ENCODE peak calls at places on chromosomes 16 and 17, in five cellular contexts. One of them, this sample, is unnamed.

GRCh38 chr16:65106792-65107191 is 15.1 kb downstream of the CDH11 start:
- DNase-seq in ovary: no peak
- DNase-seq in CD4-positive, CD25-positive, alpha-beta regulatory T cell: no peak
- DNase-seq in spleen: no peak
- DNase-seq in body of pancreas: no peak
- DNase-seq in this sample: no peak

GRCh38 chr17:2181206-2181983 is 122.2 kb downstream of the SMG6 start:
- DNase-seq in ovary: peak; percentile 69
- DNase-seq in CD4-positive, CD25-positive, alpha-beta regulatory T cell: no peak
- DNase-seq in spleen: no peak
- DNase-seq in body of pancreas: no peak
- DNase-seq in this sample: peak; percentile 85

GRCh38 chr16:49876716-49877129 is 20.8 kb upstream of the ZNF423 start:
- DNase-seq in ovary: peak; percentile 72
- DNase-seq in CD4-positive, CD25-positive, alpha-beta regulatory T cell: no peak
- DNase-seq in spleen: peak; percentile 86
- DNase-seq in body of pancreas: peak; percentile 86
- DNase-seq in this sample: peak; percentile 91

GRCh38 chr16:81528258-81528657 is 83.7 kb downstream of the CMIP start:
- DNase-seq in ovary: no peak
- DNase-seq in CD4-positive, CD25-positive, alpha-beta regulatory T cell: no peak
- DNase-seq in spleen: peak; percentile 13
- DNase-seq in body of pancreas: no peak
- DNase-seq in this sample: no peak

GRCh38 chr17:81254955-81255717 is 16.0 kb downstream of the NDUFAF8 start:
- DNase-seq in ovary: peak; percentile 84
- DNase-seq in CD4-positive, CD25-positive, alpha-beta regulatory T cell: no peak
- DNase-seq in spleen: peak; percentile 86
- DNase-seq in body of pancreas: peak; percentile 84
- DNase-seq in this sample: peak; percentile 84

GRCh38 chr17:77375917-77376651 is 235.3 kb downstream of the SEC14L1 start:
- DNase-seq in ovary: peak; percentile 70
- DNase-seq in CD4-positive, CD25-positive, alpha-beta regulatory T cell: peak; percentile 70
- DNase-seq in spleen: peak; percentile 91
- DNase-seq in body of pancreas: no peak
- DNase-seq in this sample: peak; percentile 67

GRCh38 chr16:69017036-69017783 is 88.2 kb upstream of the HAS3 start:
- DNase-seq in ovary: no peak
- DNase-seq in CD4-positive, CD25-positive, alpha-beta regulatory T cell: no peak
- DNase-seq in spleen: no peak
- DNase-seq in body of pancreas: no peak
- DNase-seq in this sample: no peak

GRCh38 chr17:79847698-79848369 is 8.6 kb upstream of the CBX4 start:
- DNase-seq in ovary: no peak
- DNase-seq in CD4-positive, CD25-positive, alpha-beta regulatory T cell: no peak
- DNase-seq in spleen: no peak
- DNase-seq in body of pancreas: no peak
- DNase-seq in this sample: no peak

GRCh38 chr17:31273511-31273910 is 23.5 kb downstream of the OMG start:
- DNase-seq in ovary: no peak
- DNase-seq in CD4-positive, CD25-positive, alpha-beta regulatory T cell: no peak
- DNase-seq in spleen: no peak
- DNase-seq in body of pancreas: no peak
- DNase-seq in this sample: no peak

GRCh38 chr17:78718575-78719209 is 63.4 kb downstream of the CYTH1 start:
- DNase-seq in ovary: no peak
- DNase-seq in CD4-positive, CD25-positive, alpha-beta regulatory T cell: no peak
- DNase-seq in spleen: no peak
- DNase-seq in body of pancreas: no peak
- DNase-seq in this sample: no peak

GRCh38 chr17:40958086-40958953 is 8.4 kb downstream of the KRT39 start:
- DNase-seq in ovary: no peak
- DNase-seq in CD4-positive, CD25-positive, alpha-beta regulatory T cell: no peak
- DNase-seq in spleen: no peak
- DNase-seq in body of pancreas: peak; percentile 14
- DNase-seq in this sample: no peak

GRCh38 chr16:3112058-3112880 is at the start of gene ZNF205:
- DNase-seq in ovary: peak; percentile 80
- DNase-seq in CD4-positive, CD25-positive, alpha-beta regulatory T cell: no peak
- DNase-seq in spleen: peak; percentile 81
- DNase-seq in body of pancreas: peak; percentile 85
- DNase-seq in this sample: peak; percentile 91

GRCh38 chr17:71934520-71934919 is 186.3 kb upstream of the SOX9 start:
- DNase-seq in ovary: no peak
- DNase-seq in CD4-positive, CD25-positive, alpha-beta regulatory T cell: no peak
- DNase-seq in spleen: no peak
- DNase-seq in body of pancreas: no peak
- DNase-seq in this sample: no peak

GRCh38 chr17:18964018-18964351 is 12.0 kb downstream of the SLC5A10 start:
- DNase-seq in ovary: no peak
- DNase-seq in CD4-positive, CD25-positive, alpha-beta regulatory T cell: no peak
- DNase-seq in spleen: no peak
- DNase-seq in body of pancreas: no peak
- DNase-seq in this sample: no peak

GRCh38 chr16:3718019-3718391 is 681 bp upstream of the TRAP1 start:
- DNase-seq in ovary: no peak
- DNase-seq in CD4-positive, CD25-positive, alpha-beta regulatory T cell: no peak
- DNase-seq in spleen: no peak
- DNase-seq in body of pancreas: no peak
- DNase-seq in this sample: no peak

GRCh38 chr16:66255647-66256046 is 110.8 kb upstream of the CDH5 start:
- DNase-seq in ovary: no peak
- DNase-seq in CD4-positive, CD25-positive, alpha-beta regulatory T cell: no peak
- DNase-seq in spleen: no peak
- DNase-seq in body of pancreas: no peak
- DNase-seq in this sample: no peak

GRCh38 chr17:81093576-81094223 is 58.7 kb downstream of the BAIAP2 start:
- DNase-seq in ovary: no peak
- DNase-seq in CD4-positive, CD25-positive, alpha-beta regulatory T cell: no peak
- DNase-seq in spleen: no peak
- DNase-seq in body of pancreas: no peak
- DNase-seq in this sample: no peak

GRCh38 chr16:5064915-5065314 is 841 bp downstream of the C16orf89 start:
- DNase-seq in ovary: no peak
- DNase-seq in CD4-positive, CD25-positive, alpha-beta regulatory T cell: no peak
- DNase-seq in spleen: peak; percentile 45
- DNase-seq in body of pancreas: peak; percentile 46
- DNase-seq in this sample: no peak

GRCh38 chr16:2337431-2338296 is 2.9 kb downstream of the ABCA3 start:
- DNase-seq in ovary: no peak
- DNase-seq in CD4-positive, CD25-positive, alpha-beta regulatory T cell: no peak
- DNase-seq in spleen: no peak
- DNase-seq in body of pancreas: peak; percentile 24
- DNase-seq in this sample: no peak

GRCh38 chr17:71338396-71338795 is 782.4 kb upstream of the SOX9 start:
- DNase-seq in ovary: no peak
- DNase-seq in CD4-positive, CD25-positive, alpha-beta regulatory T cell: no peak
- DNase-seq in spleen: no peak
- DNase-seq in body of pancreas: no peak
- DNase-seq in this sample: no peak

GRCh38 chr16:46693598-46693997 is 4.1 kb downstream of the ORC6 start:
- DNase-seq in ovary: no peak
- DNase-seq in CD4-positive, CD25-positive, alpha-beta regulatory T cell: no peak
- DNase-seq in spleen: no peak
- DNase-seq in body of pancreas: no peak
- DNase-seq in this sample: no peak

GRCh38 chr17:80036715-80037477 is 454 bp downstream of the CCDC40 start:
- DNase-seq in ovary: no peak
- DNase-seq in CD4-positive, CD25-positive, alpha-beta regulatory T cell: peak; percentile 36
- DNase-seq in spleen: peak; percentile 80
- DNase-seq in body of pancreas: peak; percentile 55
- DNase-seq in this sample: no peak

GRCh38 chr17:47789611-47790520 is 31.7 kb downstream of the OSBPL7 start:
- DNase-seq in ovary: no peak
- DNase-seq in CD4-positive, CD25-positive, alpha-beta regulatory T cell: peak; percentile 30
- DNase-seq in spleen: peak; percentile 85
- DNase-seq in body of pancreas: peak; percentile 71
- DNase-seq in this sample: peak; percentile 82

GRCh38 chr16:55257971-55258613 is 65.9 kb upstream of the IRX6 start:
- DNase-seq in ovary: no peak
- DNase-seq in CD4-positive, CD25-positive, alpha-beta regulatory T cell: peak; percentile 7
- DNase-seq in spleen: peak; percentile 76
- DNase-seq in body of pancreas: peak; percentile 77
- DNase-seq in this sample: peak; percentile 82

GRCh38 chr17:8488931-8489330 is 53.2 kb downstream of the NDEL1 start:
- DNase-seq in ovary: peak; percentile 48
- DNase-seq in CD4-positive, CD25-positive, alpha-beta regulatory T cell: no peak
- DNase-seq in spleen: no peak
- DNase-seq in body of pancreas: peak; percentile 26
- DNase-seq in this sample: peak; percentile 61

GRCh38 chr17:8487130-8487645 is 51.5 kb downstream of the NDEL1 start:
- DNase-seq in ovary: no peak
- DNase-seq in CD4-positive, CD25-positive, alpha-beta regulatory T cell: no peak
- DNase-seq in spleen: no peak
- DNase-seq in body of pancreas: no peak
- DNase-seq in this sample: no peak

GRCh38 chr17:8489841-8490240 is 54.2 kb downstream of the NDEL1 start:
- DNase-seq in ovary: no peak
- DNase-seq in CD4-positive, CD25-positive, alpha-beta regulatory T cell: no peak
- DNase-seq in spleen: no peak
- DNase-seq in body of pancreas: no peak
- DNase-seq in this sample: no peak

GRCh38 chr17:8490256-8491023 is 54.8 kb downstream of the NDEL1 start:
- DNase-seq in ovary: no peak
- DNase-seq in CD4-positive, CD25-positive, alpha-beta regulatory T cell: no peak
- DNase-seq in spleen: no peak
- DNase-seq in body of pancreas: no peak
- DNase-seq in this sample: no peak

DNA sequence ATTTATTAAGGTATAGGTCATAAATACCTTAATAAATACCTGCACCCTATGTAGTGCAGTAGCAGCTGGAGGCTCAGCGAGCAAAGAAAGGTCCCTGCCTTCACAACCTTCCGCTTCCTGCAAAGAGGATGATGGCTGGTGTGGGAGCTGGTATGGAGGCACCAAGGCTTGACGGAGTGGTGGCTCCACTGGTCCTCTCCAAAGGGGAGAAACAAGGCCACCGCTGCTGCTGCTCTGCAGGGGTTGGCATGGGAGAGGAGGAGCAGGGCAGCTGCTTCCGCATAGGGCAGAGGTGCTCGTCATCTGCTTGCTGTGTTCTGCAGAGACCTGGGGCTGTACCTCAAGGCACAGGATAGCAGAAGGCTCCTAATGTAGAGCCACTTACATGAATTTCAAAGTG is 52.8 kb downstream of the NDEL1 start:
- DNase-seq in ovary: no peak
- DNase-seq in CD4-positive, CD25-positive, alpha-beta regulatory T cell: no peak
- DNase-seq in spleen: no peak
- DNase-seq in body of pancreas: no peak
- DNase-seq in this sample: no peak
- H3K27ac ChIP-seq in ovary: no peak overlapping the region
- H3K27ac ChIP-seq in CD4-positive, CD25-positive, alpha-beta regulatory T cell: no peak overlapping the region
- H3K27ac ChIP-seq in spleen: no peak overlapping the region
- H3K27ac ChIP-seq in body of pancreas: no peak overlapping the region
- H3K27ac ChIP-seq in this sample: no peak overlapping the region

GRCh38 chr16:29826342-29826695 is 6.1 kb downstream of the MVP start:
- DNase-seq in ovary: no peak
- DNase-seq in CD4-positive, CD25-positive, alpha-beta regulatory T cell: no peak
- DNase-seq in spleen: no peak
- DNase-seq in body of pancreas: no peak
- DNase-seq in this sample: no peak

GRCh38 chr16:29825145-29826044 is 5.1 kb downstream of the MVP start:
- DNase-seq in ovary: peak; percentile 82
- DNase-seq in CD4-positive, CD25-positive, alpha-beta regulatory T cell: no peak
- DNase-seq in spleen: no peak
- DNase-seq in body of pancreas: no peak
- DNase-seq in this sample: peak; percentile 80

GRCh38 chr16:29820730-29821662 is 734 bp downstream of the MVP start:
- DNase-seq in ovary: peak; percentile 74
- DNase-seq in CD4-positive, CD25-positive, alpha-beta regulatory T cell: no peak
- DNase-seq in spleen: peak; percentile 90
- DNase-seq in body of pancreas: peak; percentile 79
- DNase-seq in this sample: peak; percentile 85

GRCh38 chr16:29821663-29822115 is 1.4 kb downstream of the MVP start:
- DNase-seq in ovary: peak; percentile 69
- DNase-seq in CD4-positive, CD25-positive, alpha-beta regulatory T cell: no peak
- DNase-seq in spleen: no peak
- DNase-seq in body of pancreas: no peak
- DNase-seq in this sample: peak; percentile 59

GRCh38 chr16:29824589-29825144 is 4.4 kb downstream of the MVP start:
- DNase-seq in ovary: peak; percentile 41
- DNase-seq in CD4-positive, CD25-positive, alpha-beta regulatory T cell: no peak
- DNase-seq in spleen: no peak
- DNase-seq in body of pancreas: no peak
- DNase-seq in this sample: no peak
- H3K4me3 ChIP-seq in ovary: no peak overlapping the region
- H3K4me3 ChIP-seq in CD4-positive, CD25-positive, alpha-beta regulatory T cell: peak overlapping the region; percentile 5
- H3K4me3 ChIP-seq in spleen: no peak overlapping the region
- H3K4me3 ChIP-seq in body of pancreas: no peak overlapping the region
- H3K4me3 ChIP-seq in this sample: no peak overlapping the region

GRCh38 chr17:64240741-64241347 is 22.2 kb downstream of the TEX2 start:
- DNase-seq in ovary: peak; percentile 71
- DNase-seq in CD4-positive, CD25-positive, alpha-beta regulatory T cell: no peak
- DNase-seq in spleen: no peak
- DNase-seq in body of pancreas: peak; percentile 26
- DNase-seq in this sample: peak; percentile 79
- H3K4me1 ChIP-seq in ovary: peaks cover 15% of the 10 kb centered on the region
- H3K4me1 ChIP-seq in CD4-positive, CD25-positive, alpha-beta regulatory T cell: no peaks in the 10 kb centered on the region
- H3K4me1 ChIP-seq in spleen: peaks cover 13% of the 10 kb centered on the region
- H3K4me1 ChIP-seq in body of pancreas: peaks cover 27% of the 10 kb centered on the region
- H3K4me1 ChIP-seq in this sample: peaks cover 8% of the 10 kb centered on the region

GRCh38 chr17:68800731-68801130 is 154.5 kb downstream of the ABCA8 start:
- DNase-seq in ovary: no peak
- DNase-seq in CD4-positive, CD25-positive, alpha-beta regulatory T cell: no peak
- DNase-seq in spleen: no peak
- DNase-seq in body of pancreas: no peak
- DNase-seq in this sample: no peak

GRCh38 chr17:68801564-68801963 is 153.6 kb downstream of the ABCA8 start:
- DNase-seq in ovary: no peak
- DNase-seq in CD4-positive, CD25-positive, alpha-beta regulatory T cell: no peak
- DNase-seq in spleen: no peak
- DNase-seq in body of pancreas: no peak
- DNase-seq in this sample: no peak

GRCh38 chr17:68804777-68805176 is 150.4 kb downstream of the ABCA8 start:
- DNase-seq in ovary: no peak
- DNase-seq in CD4-positive, CD25-positive, alpha-beta regulatory T cell: no peak
- DNase-seq in spleen: no peak
- DNase-seq in body of pancreas: no peak
- DNase-seq in this sample: no peak

GRCh38 chr17:68805609-68806008 is 149.6 kb downstream of the ABCA8 start:
- DNase-seq in ovary: no peak
- DNase-seq in CD4-positive, CD25-positive, alpha-beta regulatory T cell: no peak
- DNase-seq in spleen: no peak
- DNase-seq in body of pancreas: no peak
- DNase-seq in this sample: no peak

DNA sequence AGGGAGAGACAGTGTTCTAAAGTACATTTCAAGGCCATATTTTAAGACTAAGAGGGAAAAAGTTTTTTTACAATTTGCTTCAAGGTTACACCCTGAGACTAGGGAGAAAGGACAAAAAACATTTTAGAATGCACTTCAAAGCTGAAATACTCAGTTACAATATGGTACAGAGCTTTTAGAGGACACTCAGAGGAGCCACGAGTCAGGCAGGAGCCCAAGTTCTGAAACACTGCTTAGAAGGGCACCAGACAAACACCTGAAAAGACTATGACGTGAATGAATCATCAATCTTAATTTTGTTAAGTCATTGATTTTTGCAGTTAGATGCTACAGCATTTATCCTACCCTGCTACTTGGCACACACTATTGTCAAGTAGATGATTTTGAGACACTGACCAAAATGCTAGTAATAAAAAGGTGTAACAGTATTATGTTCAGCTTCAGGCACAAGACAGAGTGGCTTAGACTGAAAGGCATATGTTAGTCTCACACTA is 152.0 kb downstream of the ABCA8 start:
- DNase-seq in ovary: no peak
- DNase-seq in CD4-positive, CD25-positive, alpha-beta regulatory T cell: no peak
- DNase-seq in spleen: no peak
- DNase-seq in body of pancreas: no peak
- DNase-seq in this sample: no peak
- H3K27ac ChIP-seq in ovary: peak overlapping the region; percentile 66
- H3K27ac ChIP-seq in CD4-positive, CD25-positive, alpha-beta regulatory T cell: no peak overlapping the region
- H3K27ac ChIP-seq in spleen: no peak overlapping the region
- H3K27ac ChIP-seq in body of pancreas: no peak overlapping the region
- H3K27ac ChIP-seq in this sample: no peak overlapping the region

This sample was measured in right cardiac atrium.